ENCODE peak calls at places on chromosomes 12 and 14, in eight cellular contexts. One of them, this sample, is unnamed.

GRCh38 chr14:72688990-72689677 is 204.8 kb downstream of the DPF3 start:
- DNase-seq in fibroblast of villous mesenchyme: no peak
- DNase-seq in stomach: no peak
- DNase-seq in AG04449: no peak
- DNase-seq in cardiac muscle cell: no peak
- DNase-seq in fibroblast of lung: no peak
- DNase-seq in body of pancreas: no peak
- DNase-seq in transverse colon: no peak
- DNase-seq in this sample: no peak

GRCh38 chr14:91284146-91284790 is 39.8 kb upstream of the GPR68 start:
- DNase-seq in stomach: no peak
- DNase-seq in cardiac muscle cell: peak; percentile 82
- DNase-seq in fibroblast of lung: peak; percentile 69
- DNase-seq in transverse colon: no peak
- DNase-seq in fibroblast of villous mesenchyme: peak; percentile 76
- DNase-seq in AG04449: peak; percentile 47
- DNase-seq in body of pancreas: no peak
- DNase-seq in this sample: peak; percentile 13

GRCh38 chr14:68008491-68008890 is 188.9 kb downstream of the RAD51B start:
- DNase-seq in transverse colon: no peak
- DNase-seq in fibroblast of lung: no peak
- DNase-seq in stomach: no peak
- DNase-seq in fibroblast of villous mesenchyme: no peak
- DNase-seq in cardiac muscle cell: no peak
- DNase-seq in AG04449: no peak
- DNase-seq in body of pancreas: no peak
- DNase-seq in this sample: no peak

GRCh38 chr12:116790066-116790465 is 52.0 kb downstream of the RNFT2 start:
- DNase-seq in fibroblast of villous mesenchyme: no peak
- DNase-seq in AG04449: no peak
- DNase-seq in body of pancreas: no peak
- DNase-seq in cardiac muscle cell: no peak
- DNase-seq in stomach: no peak
- DNase-seq in transverse colon: no peak
- DNase-seq in fibroblast of lung: peak; percentile 31
- DNase-seq in this sample: no peak

GRCh38 chr12:46942579-46942978 is 116.8 kb upstream of the SLC38A4 start:
- DNase-seq in body of pancreas: no peak
- DNase-seq in fibroblast of villous mesenchyme: no peak
- DNase-seq in transverse colon: no peak
- DNase-seq in stomach: no peak
- DNase-seq in AG04449: no peak
- DNase-seq in cardiac muscle cell: no peak
- DNase-seq in fibroblast of lung: no peak
- DNase-seq in this sample: no peak

GRCh38 chr12:106760184-106760531 is 14.3 kb upstream of the RIC8B start:
- DNase-seq in fibroblast of villous mesenchyme: no peak
- DNase-seq in AG04449: no peak
- DNase-seq in stomach: no peak
- DNase-seq in cardiac muscle cell: peak; percentile 44
- DNase-seq in transverse colon: peak; percentile 31
- DNase-seq in body of pancreas: no peak
- DNase-seq in fibroblast of lung: no peak
- DNase-seq in this sample: no peak

GRCh38 chr14:93788557-93789365 is 476 bp upstream of the PRIMA1 start:
- DNase-seq in cardiac muscle cell: peak; percentile 2
- DNase-seq in body of pancreas: no peak
- DNase-seq in fibroblast of villous mesenchyme: no peak
- DNase-seq in stomach: peak; percentile 58
- DNase-seq in transverse colon: peak; percentile 29
- DNase-seq in fibroblast of lung: no peak
- DNase-seq in AG04449: no peak
- DNase-seq in this sample: no peak

GRCh38 chr12:106303202-106303820 is 778 bp downstream of the TCP11L2 start:
- DNase-seq in stomach: peak; percentile 81
- DNase-seq in body of pancreas: peak; percentile 91
- DNase-seq in transverse colon: peak; percentile 87
- DNase-seq in fibroblast of villous mesenchyme: peak; percentile 84
- DNase-seq in AG04449: no peak
- DNase-seq in fibroblast of lung: peak; percentile 80
- DNase-seq in cardiac muscle cell: peak; percentile 89
- DNase-seq in this sample: no peak

GRCh38 chr12:43852744-43853143 is 16.9 kb downstream of the TMEM117 start:
- DNase-seq in fibroblast of villous mesenchyme: no peak
- DNase-seq in fibroblast of lung: no peak
- DNase-seq in AG04449: no peak
- DNase-seq in cardiac muscle cell: no peak
- DNase-seq in stomach: no peak
- DNase-seq in body of pancreas: no peak
- DNase-seq in transverse colon: no peak
- DNase-seq in this sample: no peak

GRCh38 chr12:53101931-53102781 is 1.1 kb upstream of the SOAT2 start:
- DNase-seq in AG04449: no peak
- DNase-seq in fibroblast of villous mesenchyme: no peak
- DNase-seq in fibroblast of lung: no peak
- DNase-seq in cardiac muscle cell: no peak
- DNase-seq in transverse colon: no peak
- DNase-seq in body of pancreas: no peak
- DNase-seq in stomach: no peak
- DNase-seq in this sample: no peak

GRCh38 chr12:53102883-53103807 is at the start of gene SOAT2:
- DNase-seq in fibroblast of lung: no peak
- DNase-seq in stomach: no peak
- DNase-seq in cardiac muscle cell: no peak
- DNase-seq in transverse colon: no peak
- DNase-seq in AG04449: no peak
- DNase-seq in fibroblast of villous mesenchyme: no peak
- DNase-seq in body of pancreas: no peak
- DNase-seq in this sample: no peak

GRCh38 chr12:53105712-53106439 is 2.6 kb downstream of the SOAT2 start:
- DNase-seq in cardiac muscle cell: no peak
- DNase-seq in fibroblast of lung: no peak
- DNase-seq in stomach: peak; percentile 11
- DNase-seq in body of pancreas: no peak
- DNase-seq in AG04449: no peak
- DNase-seq in fibroblast of villous mesenchyme: no peak
- DNase-seq in transverse colon: no peak
- DNase-seq in this sample: no peak

GRCh38 chr12:53105256-53105655 is 2.0 kb downstream of the SOAT2 start:
- DNase-seq in transverse colon: no peak
- DNase-seq in body of pancreas: no peak
- DNase-seq in cardiac muscle cell: no peak
- DNase-seq in stomach: peak; percentile 1
- DNase-seq in fibroblast of lung: no peak
- DNase-seq in fibroblast of villous mesenchyme: no peak
- DNase-seq in AG04449: no peak
- DNase-seq in this sample: no peak

GRCh38 chr12:53103860-53104305 is 597 bp downstream of the SOAT2 start:
- DNase-seq in stomach: no peak
- DNase-seq in body of pancreas: no peak
- DNase-seq in cardiac muscle cell: no peak
- DNase-seq in fibroblast of villous mesenchyme: no peak
- DNase-seq in transverse colon: peak; percentile 18
- DNase-seq in fibroblast of lung: no peak
- DNase-seq in AG04449: no peak
- DNase-seq in this sample: no peak
- H3K4me3 ChIP-seq in stomach: no peak overlapping the region
- H3K4me3 ChIP-seq in body of pancreas: no peak overlapping the region
- H3K4me3 ChIP-seq in cardiac muscle cell: no peak overlapping the region
- H3K4me3 ChIP-seq in fibroblast of villous mesenchyme: no peak overlapping the region
- H3K4me3 ChIP-seq in transverse colon: no peak overlapping the region
- H3K4me3 ChIP-seq in fibroblast of lung: no peak overlapping the region
- H3K4me3 ChIP-seq in AG04449: no peak overlapping the region
- H3K4me3 ChIP-seq in this sample: no peak overlapping the region

GRCh38 chr14:52472728-52473127 is 79.6 kb downstream of the TXNDC16 start:
- DNase-seq in transverse colon: no peak
- DNase-seq in body of pancreas: no peak
- DNase-seq in cardiac muscle cell: no peak
- DNase-seq in fibroblast of villous mesenchyme: no peak
- DNase-seq in AG04449: no peak
- DNase-seq in fibroblast of lung: no peak
- DNase-seq in stomach: no peak
- DNase-seq in this sample: no peak

GRCh38 chr14:52467515-52468266 is 84.6 kb downstream of the TXNDC16 start:
- DNase-seq in transverse colon: no peak
- DNase-seq in stomach: no peak
- DNase-seq in fibroblast of lung: no peak
- DNase-seq in body of pancreas: no peak
- DNase-seq in AG04449: no peak
- DNase-seq in cardiac muscle cell: no peak
- DNase-seq in fibroblast of villous mesenchyme: no peak
- DNase-seq in this sample: no peak

GRCh38 chr14:52473557-52473956 is 78.7 kb downstream of the TXNDC16 start:
- DNase-seq in AG04449: no peak
- DNase-seq in stomach: no peak
- DNase-seq in transverse colon: no peak
- DNase-seq in cardiac muscle cell: peak; percentile 63
- DNase-seq in fibroblast of lung: peak; percentile 71
- DNase-seq in body of pancreas: no peak
- DNase-seq in fibroblast of villous mesenchyme: peak; percentile 74
- DNase-seq in this sample: peak; percentile 42
- TF ChIP-seq CTCF in AG04449: peak; percentile 5
- TF ChIP-seq CTCF in stomach: peak; percentile 49
- TF ChIP-seq CTCF in transverse colon: peak; percentile 40
- TF ChIP-seq CTCF in cardiac muscle cell: peak; percentile 40
- TF ChIP-seq CTCF in fibroblast of lung: no peak
- TF ChIP-seq CTCF in body of pancreas: peak; percentile 34
- TF ChIP-seq CTCF in fibroblast of villous mesenchyme: peak; percentile 36
- TF ChIP-seq CTCF in this sample: no peak

DNA sequence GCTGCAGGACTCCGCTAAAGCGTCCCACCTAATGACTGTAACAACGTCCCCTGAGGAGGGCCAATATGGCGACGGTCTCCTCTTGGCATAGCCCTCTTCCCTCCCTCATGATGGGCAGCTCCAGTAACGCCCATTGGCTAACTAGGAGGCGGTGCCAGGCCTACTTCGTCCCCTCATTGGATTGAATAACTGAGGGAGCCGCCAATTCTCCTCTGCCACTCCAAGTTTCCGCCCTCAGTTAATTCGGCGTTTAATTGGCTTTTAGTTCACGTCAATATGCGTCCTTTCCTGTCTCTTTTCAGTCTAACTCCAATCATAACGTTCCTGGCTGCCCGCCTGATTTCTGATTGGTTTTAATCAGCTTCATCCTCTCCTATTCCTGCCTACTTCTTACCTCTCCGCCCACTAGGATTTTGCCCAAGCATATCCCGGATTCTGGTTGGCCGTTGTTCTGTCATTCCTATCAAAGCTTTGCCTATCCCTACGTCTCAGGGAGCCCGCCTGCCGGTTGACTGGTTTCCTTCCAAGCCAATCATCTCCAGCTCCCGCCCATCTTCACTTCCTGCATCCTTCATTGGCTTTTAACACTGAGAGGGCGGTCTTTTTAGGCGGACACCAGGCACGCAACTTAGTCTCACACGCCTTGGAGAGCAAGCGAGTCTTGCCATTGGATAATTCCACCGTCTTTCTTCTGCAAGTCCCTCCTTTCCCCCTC is 430 bp upstream of the SP1 start:
- DNase-seq in cardiac muscle cell: peak; percentile 100
- DNase-seq in stomach: peak; percentile 100
- DNase-seq in AG04449: peak; percentile 100
- DNase-seq in transverse colon: peak; percentile 99
- DNase-seq in body of pancreas: peak; percentile 99
- DNase-seq in fibroblast of lung: peak; percentile 100
- DNase-seq in fibroblast of villous mesenchyme: peak; percentile 100
- DNase-seq in this sample: peak; percentile 100
- H3K4me3 ChIP-seq in cardiac muscle cell: peak overlapping the region; percentile 69
- H3K4me3 ChIP-seq in stomach: peak overlapping the region; percentile 79
- H3K4me3 ChIP-seq in AG04449: peak overlapping the region; percentile 63
- H3K4me3 ChIP-seq in transverse colon: peak overlapping the region; percentile 88
- H3K4me3 ChIP-seq in body of pancreas: no peak overlapping the region
- H3K4me3 ChIP-seq in fibroblast of lung: peak overlapping the region; percentile 40
- H3K4me3 ChIP-seq in fibroblast of villous mesenchyme: peak overlapping the region; percentile 68
- H3K4me3 ChIP-seq in this sample: peak overlapping the region; percentile 49

GRCh38 chr14:71168564-71168963 is 261.3 kb downstream of the PCNX1 start:
- DNase-seq in fibroblast of villous mesenchyme: no peak
- DNase-seq in cardiac muscle cell: no peak
- DNase-seq in AG04449: no peak
- DNase-seq in stomach: no peak
- DNase-seq in fibroblast of lung: no peak
- DNase-seq in body of pancreas: no peak
- DNase-seq in transverse colon: no peak
- DNase-seq in this sample: no peak

GRCh38 chr14:71163842-71164500 is 256.7 kb downstream of the PCNX1 start:
- DNase-seq in stomach: no peak
- DNase-seq in fibroblast of lung: no peak
- DNase-seq in body of pancreas: no peak
- DNase-seq in cardiac muscle cell: no peak
- DNase-seq in transverse colon: no peak
- DNase-seq in AG04449: no peak
- DNase-seq in fibroblast of villous mesenchyme: no peak
- DNase-seq in this sample: no peak

GRCh38 chr14:71165650-71166049 is 258.4 kb downstream of the PCNX1 start:
- DNase-seq in stomach: no peak
- DNase-seq in cardiac muscle cell: peak; percentile 25
- DNase-seq in body of pancreas: no peak
- DNase-seq in transverse colon: peak; percentile 42
- DNase-seq in AG04449: no peak
- DNase-seq in fibroblast of lung: no peak
- DNase-seq in fibroblast of villous mesenchyme: peak; percentile 78
- DNase-seq in this sample: no peak

GRCh38 chr14:71165121-71165574 is 257.9 kb downstream of the PCNX1 start:
- DNase-seq in transverse colon: peak; percentile 82
- DNase-seq in AG04449: no peak
- DNase-seq in body of pancreas: peak; percentile 19
- DNase-seq in fibroblast of lung: no peak
- DNase-seq in stomach: no peak
- DNase-seq in fibroblast of villous mesenchyme: peak; percentile 69
- DNase-seq in cardiac muscle cell: peak; percentile 42
- DNase-seq in this sample: no peak

GRCh38 chr14:71166434-71166833 is 259.2 kb downstream of the PCNX1 start:
- DNase-seq in body of pancreas: no peak
- DNase-seq in stomach: no peak
- DNase-seq in transverse colon: peak; percentile 34
- DNase-seq in AG04449: no peak
- DNase-seq in fibroblast of lung: peak; percentile 70
- DNase-seq in fibroblast of villous mesenchyme: peak; percentile 85
- DNase-seq in cardiac muscle cell: peak; percentile 79
- DNase-seq in this sample: peak; percentile 69
- TF ChIP-seq CTCF in body of pancreas: peak; percentile 78
- TF ChIP-seq CTCF in stomach: peak; percentile 18
- TF ChIP-seq CTCF in transverse colon: peak; percentile 18
- TF ChIP-seq CTCF in AG04449: peak; percentile 64
- TF ChIP-seq CTCF in fibroblast of lung: peak; percentile 85
- TF ChIP-seq CTCF in fibroblast of villous mesenchyme: peak; percentile 84
- TF ChIP-seq CTCF in cardiac muscle cell: peak; percentile 73
- TF ChIP-seq CTCF in this sample: peak; percentile 92